ENCODE peak calls at places on chromosomes 7 and 10, in four cellular contexts. W is right atrium auricular region, P is adrenal gland, K is GM23338. X is an unnamed sample.

GRCh38 chr7:12814797-12815196 is 127.4 kb downstream of the ARL4A start:
- DNase-seq in W (no peak), K (no peak), P (no peak), X (no peak)

GRCh38 chr7:43535031-43535451 is 47.9 kb upstream of the STK17A start:
- DNase-seq in W (no peak), K (no peak), P (no peak), X (no peak)

GRCh38 chr10:126969310-126969709 is 64.1 kb downstream of the DOCK1 start:
- DNase-seq in P (no peak), W (peak), K (peak), X (no peak)

GRCh38 chr7:132476541-132476940 is 99.7 kb downstream of the PLXNA4 start:
- DNase-seq in W (no peak), K (no peak), P (no peak), X (no peak)

GRCh38 chr10:133361773-133362441 is 4.1 kb upstream of the FUOM start:
- DNase-seq in P (no peak), K (no peak), W (no peak), X (no peak)

GRCh38 chr7:106068986-106069385 is 43.1 kb downstream of the SYPL1 start:
- DNase-seq in W (no peak), K (no peak), P (no peak), X (no peak)

GRCh38 chr7:93350338-93350737 is 118.2 kb downstream of the VPS50 start:
- DNase-seq in W (no peak), P (no peak), K (no peak), X (no peak)

GRCh38 chr10:87844837-87845623 is 18.3 kb downstream of the KLLN start:
- DNase-seq in P (no peak), W (no peak), K (no peak), X (no peak)

GRCh38 chr7:115300228-115300870 is 378.5 kb downstream of the MDFIC start:
- DNase-seq in P (no peak), W (no peak), K (no peak), X (no peak)

GRCh38 chr10:69744971-69745370 is 56.7 kb upstream of the COL13A1 start:
- DNase-seq in P (no peak), W (no peak), K (no peak), X (no peak)

GRCh38 chr7:48748081-48748833 is 176.1 kb upstream of the CDC14C start:
- DNase-seq in W (no peak), P (no peak), K (no peak), X (no peak)

GRCh38 chr10:9315292-9315691 is 1260.8 kb downstream of the GATA3 start:
- DNase-seq in P (no peak), K (no peak), W (no peak), X (no peak)

GRCh38 chr7:84248843-84249242 is 54.3 kb upstream of the SEMA3A start:
- DNase-seq in K (no peak), P (no peak), W (no peak), X (no peak)

GRCh38 chr7:123948122-123948521 is 23.1 kb downstream of the SPAM1 start:
- DNase-seq in W (no peak), P (no peak), K (no peak), X (no peak)

GRCh38 chr7:140877249-140877524 is 47.5 kb downstream of the BRAF start:
- DNase-seq in W (no peak), P (no peak), K (peak), X (no peak)

GRCh38 chr7:139648617-139648932 is 125.1 kb downstream of the CLEC2L start:
- DNase-seq in P (no peak), W (no peak), K (peak), X (no peak)

GRCh38 chr10:1399431-1400120 is 337.7 kb downstream of the ADARB2 start:
- DNase-seq in K (no peak), W (no peak), P (no peak), X (no peak)

GRCh38 chr10:28505359-28505959 is 27.5 kb upstream of the WAC start:
- DNase-seq in W (no peak), P (no peak), K (no peak), X (no peak)

GRCh38 chr7:128364166-128364565 is 2.7 kb upstream of the PRRT4 start:
- DNase-seq in P (no peak), W (no peak), K (no peak), X (no peak)

GRCh38 chr7:44073664-44074348 is 8.4 kb upstream of the PGAM2 start:
- DNase-seq in W (peak), K (peak), P (peak), X (peak)

GRCh38 chr7:23422904-23423303 is 47.4 kb downstream of the IGF2BP3 start:
- DNase-seq in P (no peak), W (no peak), K (no peak), X (no peak)

GRCh38 chr10:62081322-62081945 is 179.9 kb downstream of the ARID5B start:
- DNase-seq in P (no peak), W (no peak), K (no peak), X (no peak)

GRCh38 chr7:115748123-115748738 is 282.3 kb downstream of the TFEC start:
- DNase-seq in P (no peak), W (no peak), K (peak), X (no peak)

GRCh38 chr7:96004598-96004997 is 232.2 kb downstream of the DYNC1I1 start:
- DNase-seq in K (no peak), P (no peak), W (no peak), X (no peak)
- TF ChIP-seq CTCF in K (no peak), P (no peak), W (no peak), X (no peak)

GRCh38 chr10:77977016-77977415 is 50.5 kb upstream of the DLG5 start:
- DNase-seq in P (no peak), W (no peak), K (no peak), X (no peak)
- H3K27ac ChIP-seq in P (no peak), W (no peak), K (no peak), X (no peak)

DNA sequence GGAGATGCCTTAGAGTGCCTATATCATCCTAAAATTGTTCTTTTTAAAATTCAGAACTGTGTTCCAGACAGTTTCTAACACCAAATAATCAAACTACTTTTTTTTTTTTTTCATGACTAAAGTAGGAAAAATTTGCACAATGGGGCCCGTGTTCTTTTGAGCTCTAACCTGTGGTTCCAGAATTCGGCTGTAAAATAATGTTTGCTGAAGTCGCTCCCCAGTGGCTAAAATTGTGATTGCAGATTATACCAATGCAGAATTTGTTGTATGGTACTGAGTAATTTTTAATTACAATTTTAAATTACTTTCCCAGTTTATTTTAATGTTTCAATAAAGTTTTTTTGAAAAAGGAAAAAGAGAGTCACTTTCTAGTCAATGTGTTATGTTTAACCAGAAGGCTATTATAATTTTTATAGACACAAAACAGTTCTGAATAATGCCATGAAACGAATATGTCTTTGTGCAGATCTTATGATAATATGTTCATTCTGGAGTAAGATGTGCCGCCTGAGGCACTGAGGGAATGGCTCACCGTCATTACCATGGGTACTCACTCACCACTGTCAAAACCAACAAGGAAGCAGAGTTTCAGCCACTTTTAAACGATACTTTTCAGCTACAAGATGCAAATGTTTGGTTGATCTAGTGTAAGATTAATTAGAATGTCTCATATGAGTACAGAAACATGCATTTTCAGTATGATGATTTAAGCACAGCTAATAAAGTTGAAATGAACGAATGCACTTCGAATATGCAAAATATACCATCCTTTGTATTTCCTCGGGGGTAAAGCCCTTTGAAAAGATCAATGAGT is 173.6 kb downstream of the PRKCQ start:
- DNase-seq in K (peak), W (no peak), P (no peak), X (no peak)
- TF ChIP-seq CTCF in K (peak), W (peak), P (peak), X (peak)

GRCh38 chr7:27633062-27633461 is 29.6 kb downstream of the HIBADH start:
- DNase-seq in K (no peak), W (no peak), P (no peak), X (no peak)

GRCh38 chr7:27634892-27635538 is 27.7 kb downstream of the HIBADH start:
- DNase-seq in K (no peak), P (no peak), W (no peak), X (no peak)

GRCh38 chr7:27635728-27636127 is 27.0 kb downstream of the HIBADH start:
- DNase-seq in K (no peak), P (no peak), W (no peak), X (no peak)

GRCh38 chr7:27627146-27627545 is 35.5 kb downstream of the HIBADH start:
- DNase-seq in W (no peak), P (no peak), K (peak), X (no peak)

GRCh38 chr7:27631411-27631810 is 31.3 kb downstream of the HIBADH start:
- DNase-seq in P (no peak), K (no peak), W (no peak), X (no peak)
- H3K27ac ChIP-seq in P (no peak), K (no peak), W (no peak), X (no peak)

DNA sequence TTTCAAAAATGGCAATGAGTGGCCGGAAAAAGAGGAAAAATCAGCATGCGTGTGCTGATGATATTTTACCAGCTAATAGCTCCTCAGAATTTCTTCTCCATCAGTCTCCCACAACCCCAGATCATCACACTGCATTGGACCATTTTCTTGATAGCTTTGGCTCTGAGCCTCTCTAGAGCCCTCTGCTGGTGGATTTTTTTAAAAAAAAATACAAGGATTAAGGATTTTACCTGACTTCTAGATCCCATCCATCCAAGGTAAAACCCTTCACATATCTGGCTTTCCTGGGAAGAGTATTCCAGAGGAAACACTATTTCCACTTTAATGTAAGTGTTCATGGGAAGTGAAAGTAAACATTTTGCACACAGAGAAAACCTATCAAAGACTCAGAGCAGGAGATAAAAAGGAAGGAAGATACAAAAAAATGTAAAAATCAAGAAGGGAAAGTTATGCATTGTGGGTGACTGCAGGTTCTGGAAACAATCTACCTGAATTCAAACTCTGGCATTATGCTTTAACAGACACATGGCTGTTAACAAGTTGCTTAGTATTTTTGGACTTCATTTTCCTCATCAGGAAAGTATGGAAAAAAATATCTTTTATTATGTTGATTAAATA is 380.9 kb downstream of the LRRTM3 start:
- DNase-seq in P (no peak), W (no peak), K (peak), X (no peak)
- TF ChIP-seq CTCF in P (peak), W (peak), K (peak), X (peak)

GRCh38 chr10:95308389-95309302 is 17.8 kb upstream of the PDLIM1 start:
- DNase-seq in K (no peak), P (peak), W (peak), X (peak)
- H3K27ac ChIP-seq in K (no peak), P (no peak), W (peak), X (peak)

DNA sequence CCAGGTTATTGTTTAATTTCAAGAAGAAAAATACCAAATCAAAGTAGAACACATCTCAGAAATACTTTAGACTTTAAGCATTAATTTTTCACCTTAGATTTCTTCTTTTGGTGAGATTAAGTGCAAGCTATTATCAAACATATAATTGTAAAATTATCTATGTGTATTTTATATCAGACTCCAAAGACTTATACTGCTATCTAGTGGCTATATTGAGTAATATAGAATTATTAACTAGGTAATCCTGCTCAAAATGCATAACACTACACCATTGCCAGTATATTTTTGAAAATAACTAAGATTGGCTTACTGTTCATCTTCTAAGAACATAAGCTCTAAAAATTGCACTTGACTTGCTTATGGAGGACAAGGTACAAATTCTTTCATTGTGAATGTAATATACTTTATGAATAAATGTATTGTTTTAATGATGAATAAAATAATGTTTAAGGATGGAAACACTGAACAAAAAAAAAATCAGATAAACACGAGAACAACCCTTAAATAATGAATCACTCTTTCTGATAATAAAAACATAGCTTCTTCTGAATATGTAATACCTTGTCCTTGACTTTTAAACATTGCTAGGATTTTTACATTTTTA is 86.7 kb upstream of the GNAI1 start:
- DNase-seq in K (no peak), P (no peak), W (no peak), X (no peak)
- TF ChIP-seq CTCF in K (peak), P (peak), W (peak), X (no peak)

DNA sequence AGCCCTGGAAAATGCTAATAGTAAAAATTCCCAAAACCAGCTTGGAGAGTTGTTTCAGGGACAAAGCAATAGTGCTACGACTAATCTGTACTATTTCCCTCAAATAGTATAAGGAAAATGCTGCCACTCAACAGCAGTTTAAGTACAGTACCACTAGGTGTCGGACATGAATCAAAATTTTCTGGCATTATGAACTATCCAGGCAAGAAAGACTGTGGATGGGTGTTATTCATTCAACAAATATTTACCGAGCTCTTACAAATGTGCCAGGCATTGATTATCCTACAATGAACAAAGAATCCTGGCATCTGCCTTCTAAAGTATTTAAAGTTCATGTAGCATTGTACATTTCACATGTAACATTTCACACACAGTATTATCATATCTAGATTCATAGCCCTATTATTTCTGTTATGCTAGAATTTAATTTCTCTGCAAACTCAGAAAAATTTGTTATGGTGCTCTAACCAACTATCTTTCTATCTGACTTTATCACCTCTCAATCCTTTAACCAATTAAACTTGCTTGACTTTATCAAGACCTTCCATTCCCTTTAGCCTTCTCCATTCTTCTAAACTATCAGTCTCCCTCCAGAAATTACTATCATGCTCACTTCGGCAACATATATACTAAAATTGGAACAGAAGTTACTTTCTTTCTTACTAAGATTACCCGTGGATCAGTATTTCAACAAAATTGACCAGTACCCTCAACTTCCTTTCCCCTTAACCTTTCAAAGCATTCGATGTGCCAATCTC is 80.6 kb downstream of the ARHGAP21 start:
- DNase-seq in W (no peak), P (no peak), K (peak), X (no peak)
- H3K27ac ChIP-seq in W (no peak), P (no peak), K (no peak), X (no peak)

GRCh38 chr10:78301891-78302738 is 268.5 kb downstream of the RPS24 start:
- DNase-seq in K (peak), P (no peak), W (peak), X (no peak)
- TF ChIP-seq CTCF in K (peak), P (no peak), W (peak), X (no peak)

GRCh38 chr7:6111041-6111440 is 79.9 kb downstream of the ANKRD61 start:
- DNase-seq in P (no peak), W (peak), K (no peak), X (no peak)

GRCh38 chr7:6107924-6108323 is 76.7 kb downstream of the ANKRD61 start:
- DNase-seq in P (no peak), W (no peak), K (no peak), X (no peak)

DNA sequence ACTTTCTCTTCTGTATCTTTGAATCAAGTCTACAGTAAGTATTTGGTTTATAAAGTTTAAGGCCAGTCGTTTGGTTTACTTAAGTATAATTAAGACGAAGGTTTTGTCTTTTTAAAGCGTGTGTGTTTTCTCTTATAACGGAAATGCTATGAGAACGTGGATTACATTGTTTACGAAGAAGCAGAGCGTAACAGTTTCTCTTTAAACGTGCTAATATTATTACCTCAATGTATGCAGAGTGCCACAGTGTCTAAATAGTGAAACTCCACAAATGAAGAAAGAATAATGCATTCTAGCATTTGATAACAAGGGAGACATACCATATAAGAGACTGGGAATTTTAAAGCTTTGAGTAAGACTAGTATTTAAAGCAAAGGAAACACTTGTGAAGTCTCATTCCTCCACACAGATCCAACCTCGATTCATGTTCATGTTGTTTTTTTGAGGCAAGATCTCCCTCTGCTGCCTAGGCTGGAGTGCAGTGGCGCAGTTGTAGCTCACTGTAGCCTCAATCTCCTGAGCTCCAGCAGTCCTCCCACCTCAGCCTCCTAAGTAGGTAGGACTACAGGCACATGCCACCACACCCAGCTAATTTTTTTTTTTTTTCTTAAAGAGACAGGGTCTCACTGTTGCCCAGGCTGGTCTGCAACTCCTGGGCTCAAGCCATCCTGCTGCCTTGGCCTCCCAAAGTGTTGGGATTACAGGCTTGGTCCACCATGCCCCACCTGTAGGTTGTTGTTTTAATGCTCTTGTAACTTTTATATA is 75.1 kb downstream of the ANKRD61 start:
- DNase-seq in K (peak), P (peak), W (peak), X (no peak)
- H3K27ac ChIP-seq in K (peak), P (peak), W (peak), X (peak)